ENCODE peak calls at places on chromosomes 1 and 21, in nine cellular contexts. P is left colon; K is activated CD4-positive, alpha-beta T cell treated with anti-CD3 and anti-CD28 coated beads, Interleukin-2, amount 10 ng/mL, durations not matched to agents 7 days and 5 days; H is heart right ventricle; L is stimulated activated CD4-positive, alpha-beta T cell treated with anti-CD3 and anti-CD28 coated beads, Interleukin-12 subunit alpha, Interleukin-12 subunit beta, amount 100 ng/mL, for 48 hours; Y is skeletal muscle cell; D is HS-5; Z is cardiac fibroblast; M is Daoy. B is an unnamed sample.

GRCh38 chr1:92277105-92277504 is 21.7 kb downstream of the GLMN start:
- DNase-seq in P (no peak), K (no peak), H (no peak), L (no peak), Y (peak; percentile 37), D (peak; percentile 79), Z (peak; percentile 55), M (peak; percentile 43), B (peak; percentile 19)

GRCh38 chr1:167689569-167689925 is 32.2 kb upstream of the MPZL1 start:
- DNase-seq in P (no peak), K (no peak), H (no peak), L (no peak), Y (no peak), D (peak; percentile 54), Z (peak; percentile 60), M (peak; percentile 34), B (peak; percentile 23)

GRCh38 chr1:248852548-248852947 is 6.3 kb downstream of the ZNF692 start:
- DNase-seq in P (no peak), K (no peak), H (no peak), L (no peak), Y (no peak), D (no peak), Z (no peak), M (no peak), B (no peak)

GRCh38 chr1:112247971-112248370 is 148.0 kb upstream of the CTTNBP2NL start:
- DNase-seq in P (no peak), K (no peak), H (peak; percentile 52), L (no peak), Y (no peak), D (no peak), Z (no peak), M (no peak), B (no peak)

GRCh38 chr1:14392161-14392886 is 206.2 kb upstream of the KAZN start:
- DNase-seq in P (no peak), K (no peak), H (no peak), L (no peak), Y (no peak), D (no peak), Z (no peak), M (peak; percentile 13), B (no peak)

GRCh38 chr1:204390731-204391466 is 20.7 kb downstream of the PPP1R15B start:
- DNase-seq in P (no peak), K (no peak), H (no peak), L (no peak), Y (no peak), D (no peak), Z (no peak), M (no peak), B (no peak)

GRCh38 chr1:2533356-2533755 is 3.3 kb upstream of the HES5 start:
- DNase-seq in P (no peak), K (no peak), H (no peak), L (no peak), Y (no peak), D (no peak), Z (peak; percentile 29), M (peak; percentile 41), B (no peak)

GRCh38 chr21:17389311-17389710 is 123.5 kb upstream of the CXADR start:
- DNase-seq in P (no peak), K (no peak), H (no peak), L (no peak), Y (no peak), D (no peak), Z (no peak), M (no peak), B (no peak)

GRCh38 chr21:27477321-27477720 is 510.4 kb upstream of the ADAMTS5 start:
- DNase-seq in P (no peak), K (no peak), H (no peak), L (no peak), Y (no peak), D (no peak), Z (no peak), M (no peak), B (no peak)

GRCh38 chr1:53498555-53499142 is 39.5 kb downstream of the DMRTB1 start:
- DNase-seq in P (no peak), K (no peak), H (no peak), L (no peak), Y (peak; percentile 7), D (no peak), Z (peak; percentile 21), M (peak; percentile 65), B (no peak)

GRCh38 chr1:68745006-68745405 is 248.1 kb upstream of the DEPDC1 start:
- DNase-seq in P (no peak), K (no peak), H (no peak), L (no peak), Y (no peak), D (no peak), Z (no peak), M (no peak), B (no peak)

GRCh38 chr1:90502194-90502593 is 214.9 kb downstream of the BARHL2 start:
- DNase-seq in P (no peak), K (no peak), H (no peak), L (no peak), Y (no peak), D (no peak), Z (no peak), M (no peak), B (no peak)